ENCODE peak calls at places on chromosomes 7 and 10, in six cellular contexts. W, Q, C, H, A and I are unnamed samples.

GRCh38 chr10:113053881-113054280 is 103.8 kb downstream of the TCF7L2 start:
- DNase-seq in W (no peak), Q (peak; percentile 41), C (peak; percentile 90), H (no peak), A (peak; percentile 82), I (no peak)

GRCh38 chr10:125000366-125001312 is 58.7 kb downstream of the ZRANB1 start:
- DNase-seq in W (peak; percentile 57), Q (no peak), C (no peak), H (no peak), A (no peak), I (peak; percentile 41)

GRCh38 chr7:48636391-48637015 is 287.8 kb upstream of the CDC14C start:
- DNase-seq in W (no peak), Q (no peak), C (no peak), H (no peak), A (no peak), I (no peak)

GRCh38 chr7:76505168-76506080 is 4.9 kb upstream of the UPK3B start:
- DNase-seq in W (no peak), Q (no peak), C (peak; percentile 23), H (no peak), A (no peak), I (no peak)

GRCh38 chr7:88224596-88225275 is 4.9 kb upstream of the SRI start:
- DNase-seq in W (peak; percentile 43), Q (no peak), C (no peak), H (no peak), A (no peak), I (no peak)

GRCh38 chr7:150333659-150334058 is 7.8 kb downstream of the RARRES2 start:
- DNase-seq in W (no peak), Q (no peak), C (no peak), H (no peak), A (no peak), I (no peak)

GRCh38 chr10:91349381-91349780 is 60.8 kb upstream of the HECTD2 start:
- DNase-seq in W (peak; percentile 99), Q (peak; percentile 92), C (no peak), H (peak; percentile 28), A (no peak), I (no peak)

GRCh38 chr10:118768041-118768933 is 13.5 kb upstream of the CACUL1 start:
- DNase-seq in W (no peak), Q (no peak), C (no peak), H (no peak), A (no peak), I (no peak)

GRCh38 chr10:71454347-71454746 is 57.6 kb downstream of the CDH23 start:
- DNase-seq in W (no peak), Q (no peak), C (no peak), H (peak; percentile 12), A (no peak), I (no peak)

GRCh38 chr10:100374137-100374655 is 27.2 kb downstream of the SCD start:
- DNase-seq in W (no peak), Q (no peak), C (no peak), H (no peak), A (no peak), I (no peak)

GRCh38 chr10:5666324-5667220 is at the start of gene ASB13:
- DNase-seq in W (peak; percentile 20), Q (peak; percentile 48), C (peak; percentile 72), H (peak; percentile 33), A (no peak), I (peak; percentile 56)

GRCh38 chr7:157079116-157079515 is 59.6 kb upstream of the UBE3C start:
- DNase-seq in W (no peak), Q (no peak), C (no peak), H (no peak), A (no peak), I (no peak)

GRCh38 chr7:42495251-42495650 is 258.2 kb upstream of the GLI3 start:
- DNase-seq in W (no peak), Q (peak; percentile 21), C (no peak), H (no peak), A (no peak), I (no peak)

GRCh38 chr10:118968071-118968470 is 61.4 kb upstream of the NANOS1 start:
- DNase-seq in W (no peak), Q (no peak), C (no peak), H (no peak), A (no peak), I (no peak)

GRCh38 chr7:134891262-134892001 is 94.9 kb upstream of the AGBL3 start:
- DNase-seq in W (peak; percentile 92), Q (peak; percentile 88), C (peak; percentile 77), H (peak; percentile 86), A (peak; percentile 25), I (peak; percentile 61)

GRCh38 chr7:134886353-134887057 is 99.8 kb upstream of the AGBL3 start:
- DNase-seq in W (peak; percentile 80), Q (peak; percentile 86), C (no peak), H (peak; percentile 76), A (no peak), I (no peak)

GRCh38 chr10:22335204-22335956 is 9.9 kb upstream of the SPAG6 start:
- DNase-seq in W (peak; percentile 52), Q (peak; percentile 74), C (peak; percentile 71), H (no peak), A (no peak), I (no peak)

GRCh38 chr10:70673929-70674559 is 1.7 kb downstream of the ADAMTS14 start:
- DNase-seq in W (no peak), Q (no peak), C (no peak), H (no peak), A (no peak), I (no peak)

GRCh38 chr10:113131611-113132330 is 181.7 kb downstream of the TCF7L2 start:
- DNase-seq in W (peak; percentile 80), Q (peak; percentile 78), C (no peak), H (peak; percentile 33), A (no peak), I (no peak)

DNA sequence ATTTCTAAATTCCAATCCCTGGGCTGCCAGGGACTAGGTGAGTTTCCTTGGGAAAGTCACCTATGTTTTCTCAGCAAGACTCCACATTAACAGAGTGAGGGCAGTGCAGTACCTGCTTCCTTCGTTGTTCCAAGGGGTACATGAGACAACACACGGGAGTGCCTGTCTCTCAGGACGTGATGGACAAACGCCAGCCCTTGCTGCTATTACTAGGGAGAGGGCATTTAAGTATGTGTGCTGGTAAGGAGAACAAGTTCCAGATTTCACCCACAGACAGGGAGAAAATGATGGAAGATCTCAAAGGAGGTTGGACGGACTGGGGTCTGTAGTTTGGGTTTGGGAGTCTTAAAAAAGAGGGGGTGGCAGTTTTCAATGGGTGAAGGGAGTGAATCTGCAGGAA is 195.7 kb downstream of the HERPUD2 start:
- DNase-seq in W (no peak), Q (no peak), C (no peak), H (no peak), A (no peak), I (no peak)
- H3K14ac ChIP-seq in W (no peak overlapping the region), Q (no peak overlapping the region), C (no peak overlapping the region), H (no peak overlapping the region), A (no peak overlapping the region), I (no peak overlapping the region)

GRCh38 chr7:153398789-153399553 is 639.4 kb downstream of the ACTR3B start:
- DNase-seq in W (no peak), Q (no peak), C (no peak), H (no peak), A (no peak), I (no peak)
- H3K14ac ChIP-seq in W (no peak overlapping the region), Q (no peak overlapping the region), C (no peak overlapping the region), H (no peak overlapping the region), A (no peak overlapping the region), I (no peak overlapping the region)

GRCh38 chr10:121531830-121532178 is 66.4 kb downstream of the FGFR2 start:
- DNase-seq in W (no peak), Q (no peak), C (no peak), H (no peak), A (no peak), I (no peak)

GRCh38 chr10:121535381-121535780 is 62.9 kb downstream of the FGFR2 start:
- DNase-seq in W (no peak), Q (no peak), C (no peak), H (no peak), A (no peak), I (no peak)

GRCh38 chr10:121530481-121531075 is 67.7 kb downstream of the FGFR2 start:
- DNase-seq in W (no peak), Q (no peak), C (no peak), H (no peak), A (no peak), I (no peak)

GRCh38 chr10:121531076-121531829 is 67.0 kb downstream of the FGFR2 start:
- DNase-seq in W (no peak), Q (no peak), C (no peak), H (no peak), A (no peak), I (no peak)

DNA sequence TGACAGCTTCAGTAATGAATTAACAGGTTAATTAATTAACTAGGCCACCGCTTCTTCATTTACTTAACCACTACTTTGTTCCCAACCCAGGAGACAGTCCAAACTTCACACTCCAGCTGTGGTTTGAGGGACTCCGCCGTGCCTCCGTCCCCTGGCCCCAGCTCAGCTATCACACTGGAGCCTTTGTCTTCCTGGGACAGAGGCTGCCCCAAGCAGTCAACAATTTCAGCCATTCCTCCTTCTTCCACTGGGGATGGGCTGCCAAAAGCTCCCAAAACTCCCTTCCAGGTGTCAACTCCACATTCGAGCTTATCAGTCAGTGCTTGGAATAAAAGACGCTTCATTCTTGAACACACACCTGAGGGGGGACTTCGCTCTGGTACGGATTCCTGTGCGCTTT is 65.8 kb downstream of the FGFR2 start:
- DNase-seq in W (no peak), Q (no peak), C (no peak), H (no peak), A (no peak), I (no peak)
- H3K14ac ChIP-seq in W (no peak overlapping the region), Q (no peak overlapping the region), C (no peak overlapping the region), H (no peak overlapping the region), A (no peak overlapping the region), I (no peak overlapping the region)

GRCh38 chr7:130852867-130853266 is 118.9 kb upstream of the KLF14 start:
- DNase-seq in W (no peak), Q (no peak), C (no peak), H (peak; percentile 47), A (no peak), I (no peak)

GRCh38 chr7:130849604-130850003 is 115.6 kb upstream of the KLF14 start:
- DNase-seq in W (no peak), Q (no peak), C (no peak), H (no peak), A (no peak), I (no peak)

GRCh38 chr7:130854481-130854880 is 120.5 kb upstream of the KLF14 start:
- DNase-seq in W (no peak), Q (no peak), C (no peak), H (peak; percentile 43), A (no peak), I (no peak)

GRCh38 chr7:130853503-130854279 is 119.7 kb upstream of the KLF14 start:
- DNase-seq in W (peak; percentile 69), Q (peak; percentile 58), C (no peak), H (peak; percentile 83), A (no peak), I (no peak)

DNA sequence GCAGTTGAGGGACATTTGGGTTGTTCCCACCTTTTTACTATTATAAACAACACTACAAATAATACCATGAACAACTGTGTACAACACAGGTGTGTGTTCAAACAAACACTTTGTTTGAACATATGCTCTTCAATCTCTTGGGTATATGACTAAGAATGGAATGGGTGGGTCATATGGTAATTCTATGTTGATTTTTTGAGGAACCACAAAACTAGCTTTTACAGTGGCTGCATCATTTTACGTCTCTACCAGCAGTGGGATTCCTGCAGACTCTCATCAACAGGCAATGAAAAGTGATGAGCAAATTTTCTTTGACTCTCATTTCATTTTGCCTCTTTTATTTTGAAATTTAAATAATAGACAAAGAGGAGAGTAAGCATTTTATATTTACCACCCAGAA is 117.0 kb upstream of the KLF14 start:
- DNase-seq in W (no peak), Q (no peak), C (no peak), H (no peak), A (no peak), I (no peak)
- H3K14ac ChIP-seq in W (no peak overlapping the region), Q (no peak overlapping the region), C (no peak overlapping the region), H (no peak overlapping the region), A (no peak overlapping the region), I (no peak overlapping the region)